ENCODE peak calls at places on chromosomes 13 and 19, in five cellular contexts. E is GM20000, V is glutamatergic neuron, H is omental fat pad, Y is tibial nerve. T is an unnamed sample.

GRCh38 chr19:51026554-51026831 is at the start of gene KLK11:
- DNase-seq in E (no peak), V (no peak), H (no peak), Y (no peak), T (no peak)

GRCh38 chr19:17686592-17687042 is 1.5 kb downstream of the UNC13A start:
- DNase-seq in E (peak; percentile 39), V (peak; percentile 82), H (no peak), Y (no peak), T (no peak)

GRCh38 chr13:44439615-44440014 is 66.0 kb downstream of the SERP2 start:
- DNase-seq in E (no peak), V (no peak), H (no peak), Y (no peak), T (no peak)

GRCh38 chr19:28074773-28075172 is 1138.2 kb downstream of the UQCRFS1 start:
- DNase-seq in E (peak; percentile 62), V (no peak), H (no peak), Y (no peak), T (no peak)

GRCh38 chr13:101579291-101579802 is 126.9 kb downstream of the ITGBL1 start:
- DNase-seq in E (no peak), V (peak; percentile 17), H (no peak), Y (no peak), T (no peak)

GRCh38 chr13:34611678-34612077 is 330.4 kb upstream of the NBEA start:
- DNase-seq in E (no peak), V (no peak), H (no peak), Y (no peak), T (no peak)

GRCh38 chr13:83272076-83272475 is 610.2 kb downstream of the SLITRK1 start:
- DNase-seq in E (no peak), V (no peak), H (no peak), Y (no peak), T (no peak)

GRCh38 chr13:56659041-56659471 is 481.7 kb upstream of the PRR20A start:
- DNase-seq in E (no peak), V (no peak), H (no peak), Y (no peak), T (no peak)

GRCh38 chr19:21451187-21451586 is 54.2 kb upstream of the ZNF429 start:
- DNase-seq in E (no peak), V (no peak), H (no peak), Y (no peak), T (no peak)

GRCh38 chr19:30516586-30516985 is 144.4 kb downstream of the ZNF536 start:
- DNase-seq in E (no peak), V (no peak), H (no peak), Y (no peak), T (no peak)

GRCh38 chr13:29922281-29922821 is 71.9 kb upstream of the UBL3 start:
- DNase-seq in E (no peak), V (no peak), H (no peak), Y (no peak), T (no peak)

GRCh38 chr13:109381546-109382180 is 404.7 kb downstream of the IRS2 start:
- DNase-seq in E (no peak), V (no peak), H (no peak), Y (no peak), T (no peak)

GRCh38 chr13:67095621-67096020 is 134.5 kb downstream of the PCDH9 start:
- DNase-seq in E (no peak), V (no peak), H (no peak), Y (no peak), T (no peak)

GRCh38 chr19:17183858-17184271 is 31.3 kb upstream of the USE1 start:
- DNase-seq in E (peak; percentile 66), V (no peak), H (no peak), Y (no peak), T (no peak)

GRCh38 chr13:83215627-83216026 is 666.6 kb downstream of the SLITRK1 start:
- DNase-seq in E (no peak), V (no peak), H (no peak), Y (no peak), T (no peak)

GRCh38 chr13:39297664-39298171 is 259.5 kb downstream of the NHLRC3 start:
- DNase-seq in E (no peak), V (no peak), H (no peak), Y (no peak), T (no peak)

GRCh38 chr19:51514866-51515481 is 13.4 kb upstream of the SIGLEC12 start:
- DNase-seq in E (peak; percentile 61), V (no peak), H (no peak), Y (no peak), T (no peak)

GRCh38 chr19:30450101-30450500 is 77.9 kb downstream of the ZNF536 start:
- DNase-seq in E (no peak), V (peak; percentile 35), H (no peak), Y (no peak), T (no peak)

GRCh38 chr19:343941-344624 is 513 bp downstream of the MIER2 start:
- DNase-seq in E (no peak), V (peak; percentile 52), H (no peak), Y (no peak), T (no peak)

GRCh38 chr19:45785097-45785496 is 2.8 kb upstream of the DMPK start:
- DNase-seq in E (no peak), V (no peak), H (no peak), Y (no peak), T (no peak)

GRCh38 chr13:21427741-21428140 is 31.4 kb downstream of the ZDHHC20 start:
- DNase-seq in E (peak; percentile 29), V (no peak), H (no peak), Y (no peak), T (no peak)

GRCh38 chr13:114268344-114269280 is 12.8 kb upstream of the UPF3A start:
- DNase-seq in E (no peak), V (no peak), H (no peak), Y (no peak), T (no peak)

GRCh38 chr13:50085063-50085462 is 69.8 kb downstream of the KCNRG start:
- DNase-seq in E (no peak), V (no peak), H (no peak), Y (no peak), T (no peak)
- TF ChIP-seq CTCF in E (peak; percentile 12), V (peak; percentile 91), H (no peak), Y (peak; percentile 70), T (peak; percentile 70)

GRCh38 chr19:7864719-7865074 is 9.5 kb downstream of the PRR36 start:
- DNase-seq in E (no peak), V (no peak), H (no peak), Y (no peak), T (no peak)

GRCh38 chr19:7867092-7867844 is 6.9 kb downstream of the PRR36 start:
- DNase-seq in E (no peak), V (no peak), H (no peak), Y (no peak), T (no peak)

GRCh38 chr19:7865262-7865911 is 8.8 kb downstream of the PRR36 start:
- DNase-seq in E (no peak), V (no peak), H (no peak), Y (no peak), T (no peak)

GRCh38 chr19:7868326-7868670 is 5.9 kb downstream of the PRR36 start:
- DNase-seq in E (no peak), V (no peak), H (no peak), Y (no peak), T (no peak)

GRCh38 chr19:7866399-7867091 is 7.6 kb downstream of the PRR36 start:
- DNase-seq in E (no peak), V (no peak), H (no peak), Y (no peak), T (no peak)
- TF ChIP-seq CTCF in E (no peak), V (no peak), H (no peak), Y (no peak), T (no peak)

GRCh38 chr19:40672573-40673299 is 17.7 kb downstream of the NUMBL start:
- DNase-seq in E (no peak), V (no peak), H (no peak), Y (no peak), T (no peak)

GRCh38 chr19:40668991-40669614 is 21.3 kb downstream of the NUMBL start:
- DNase-seq in E (no peak), V (no peak), H (no peak), Y (no peak), T (no peak)

GRCh38 chr19:40673377-40673776 is 17.1 kb downstream of the NUMBL start:
- DNase-seq in E (no peak), V (no peak), H (no peak), Y (no peak), T (no peak)

GRCh38 chr19:40672038-40672437 is 18.4 kb downstream of the NUMBL start:
- DNase-seq in E (no peak), V (no peak), H (no peak), Y (no peak), T (no peak)

GRCh38 chr19:40671404-40671803 is 19.0 kb downstream of the NUMBL start:
- DNase-seq in E (no peak), V (no peak), H (no peak), Y (no peak), T (no peak)
- TF ChIP-seq CTCF in E (no peak), V (no peak), H (no peak), Y (no peak), T (no peak)

DNA sequence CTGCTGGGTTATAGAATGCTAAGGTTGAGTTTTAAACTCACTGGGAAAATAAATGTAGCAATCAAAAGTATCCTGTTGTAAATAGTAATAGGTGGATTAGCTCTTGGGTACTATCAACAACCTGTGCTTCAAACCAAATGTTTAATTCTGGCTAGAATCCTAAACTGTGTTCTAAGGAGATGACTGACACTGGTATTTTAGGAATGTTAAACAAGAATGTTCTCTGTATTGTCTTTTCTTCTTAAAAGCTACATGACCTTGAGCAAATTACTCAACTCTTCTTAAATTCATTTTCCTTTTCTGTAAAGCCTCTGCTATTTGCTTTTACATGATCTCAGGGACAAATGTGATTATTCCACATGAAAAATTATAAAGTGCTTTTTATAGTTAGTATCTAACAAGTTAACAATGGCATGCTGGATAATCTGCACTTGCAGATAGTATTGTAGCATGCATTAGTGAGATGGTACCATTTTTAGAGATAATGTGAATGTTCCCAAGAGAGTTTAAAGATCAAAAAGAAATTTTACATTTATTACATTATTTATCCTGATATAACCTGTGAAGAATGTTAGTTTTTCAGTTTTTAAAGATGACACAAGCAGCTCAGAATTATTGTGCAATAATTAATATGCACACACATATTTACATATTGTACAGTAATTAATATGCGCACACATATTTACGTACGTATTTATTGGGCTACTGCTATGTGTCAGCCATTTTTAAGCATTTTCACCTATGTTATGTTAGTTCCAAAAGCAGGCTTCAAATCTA is 13.6 kb upstream of the EPSTI1 start:
- DNase-seq in E (no peak), V (no peak), H (no peak), Y (no peak), T (no peak)
- TF ChIP-seq CTCF in E (no peak), V (no peak), H (no peak), Y (no peak), T (no peak)

DNA sequence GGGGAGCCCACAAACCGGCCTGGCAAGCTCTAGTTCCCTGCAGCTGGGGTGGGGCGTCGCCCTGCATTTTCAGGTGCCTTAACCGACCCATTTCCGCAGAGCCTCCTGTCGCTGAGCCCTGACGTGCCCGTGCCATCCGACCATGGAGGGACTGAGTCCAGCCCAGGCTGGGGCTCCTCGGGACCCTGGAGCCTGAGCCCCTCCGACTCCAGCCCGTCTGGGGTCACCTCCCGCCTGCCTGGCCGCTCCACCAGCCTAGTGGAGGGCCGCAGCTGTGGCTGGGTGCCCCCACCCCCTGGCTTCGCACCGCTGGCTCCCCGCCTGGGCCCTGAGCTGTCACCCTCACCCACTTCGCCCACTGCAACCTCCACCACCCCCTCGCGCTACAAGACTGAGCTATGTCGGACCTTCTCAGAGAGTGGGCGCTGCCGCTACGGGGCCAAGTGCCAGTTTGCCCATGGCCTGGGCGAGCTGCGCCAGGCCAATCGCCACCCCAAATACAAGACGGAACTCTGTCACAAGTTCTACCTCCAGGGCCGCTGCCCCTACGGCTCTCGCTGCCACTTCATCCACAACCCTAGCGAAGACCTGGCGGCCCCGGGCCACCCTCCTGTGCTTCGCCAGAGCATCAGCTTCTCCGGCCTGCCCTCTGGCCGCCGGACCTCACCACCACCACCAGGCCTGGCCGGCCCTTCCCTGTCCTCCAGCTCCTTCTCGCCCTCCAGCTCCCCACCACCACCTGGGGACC is 1.2 kb downstream of the ZFP36 start:
- DNase-seq in E (no peak), V (peak; percentile 30), H (no peak), Y (no peak), T (no peak)
- TF ChIP-seq CTCF in E (no peak), V (no peak), H (no peak), Y (no peak), T (no peak)

T was measured in osteocyte.